ENCODE peak calls at places on chromosome 17, in four cellular contexts. J is kidney, W is epithelial cell of esophagus, A is GM12865. U is an unnamed sample.

GRCh38 chr17:64993867-64994266 is 62.7 kb downstream of the GNA13 start:
- DNase-seq in J (no peak), W (no peak), A (no peak), U (no peak)

GRCh38 chr17:72466199-72466598 is 345.4 kb downstream of the SOX9 start:
- DNase-seq in J (peak), W (peak), A (peak), U (peak)

GRCh38 chr17:74393323-74393942 is 26.1 kb downstream of the GPR142 start:
- DNase-seq in J (no peak), W (no peak), A (no peak), U (no peak)

GRCh38 chr17:60102632-60103047 is 23.9 kb upstream of the HEATR6 start:
- DNase-seq in J (no peak), W (peak), A (peak), U (peak)

GRCh38 chr17:77140166-77140877 is 447 bp upstream of the SEC14L1 start:
- DNase-seq in J (peak), W (peak), A (peak), U (peak)

GRCh38 chr17:46943511-46944393 is 20.8 kb downstream of the GOSR2 start:
- DNase-seq in J (peak), W (no peak), A (no peak), U (peak)

GRCh38 chr17:38749222-38750043 is 1.3 kb upstream of the PCGF2 start:
- DNase-seq in J (peak), W (peak), A (peak), U (peak)

GRCh38 chr17:33753452-33753851 is 460.4 kb upstream of the ASIC2 start:
- DNase-seq in J (no peak), W (no peak), A (peak), U (no peak)

GRCh38 chr17:9959377-9959981 is 54.4 kb upstream of the RCVRN start:
- DNase-seq in J (no peak), W (peak), A (peak), U (peak)

GRCh38 chr17:28404812-28405570 is 1.0 kb downstream of the SLC46A1 start:
- DNase-seq in J (no peak), W (no peak), A (no peak), U (no peak)

GRCh38 chr17:34645636-34646035 is 66.3 kb downstream of the TMEM132E start:
- DNase-seq in J (no peak), W (no peak), A (no peak), U (no peak)

GRCh38 chr17:79073706-79074088 is 927 bp upstream of the ENGASE start:
- DNase-seq in J (no peak), W (no peak), A (no peak), U (no peak)

GRCh38 chr17:64006361-64007088 is 8.4 kb downstream of the PRR29 start:
- DNase-seq in J (peak), W (no peak), A (no peak), U (peak)

GRCh38 chr17:33511670-33512069 is 218.6 kb upstream of the ASIC2 start:
- DNase-seq in J (no peak), W (no peak), A (peak), U (no peak)

GRCh38 chr17:61926831-61927210 is 961 bp downstream of the INTS2 start:
- DNase-seq in J (no peak), W (no peak), A (no peak), U (peak)

GRCh38 chr17:8118769-8119574 is 658 bp upstream of the ALOXE3 start:
- DNase-seq in J (peak), W (peak), A (peak), U (peak)

GRCh38 chr17:15945493-15946209 is 721 bp downstream of the ADORA2B start:
- DNase-seq in J (peak), W (peak), A (no peak), U (peak)

GRCh38 chr17:8384801-8385335 is 1.9 kb upstream of the RPL26 start:
- DNase-seq in J (no peak), W (peak), A (no peak), U (peak)

GRCh38 chr17:7556627-7557026 is 1.9 kb upstream of the TNFSF13 start:
- DNase-seq in J (no peak), W (no peak), A (no peak), U (no peak)

GRCh38 chr17:44636562-44636961 is 19.7 kb upstream of the MEIOC start:
- DNase-seq in J (no peak), W (peak), A (no peak), U (peak)

GRCh38 chr17:39591958-39592954 is 15.5 kb downstream of the NEUROD2 start:
- DNase-seq in J (peak), W (peak), A (peak), U (peak)

GRCh38 chr17:61387511-61388305 is 11.9 kb upstream of the TBX2 start:
- DNase-seq in J (peak), W (no peak), A (no peak), U (no peak)

GRCh38 chr17:1920948-1921351 is 91.1 kb downstream of the RPA1 start:
- DNase-seq in J (no peak), W (no peak), A (no peak), U (no peak)

GRCh38 chr17:60390223-60390622 is 1.7 kb downstream of the USP32 start:
- DNase-seq in J (peak), W (peak), A (peak), U (peak)

GRCh38 chr17:38604479-38605229 is 1.1 kb downstream of the SRCIN1 start:
- DNase-seq in J (no peak), W (no peak), A (peak), U (no peak)

GRCh38 chr17:45160505-45161287 is 979 bp upstream of the HEXIM2 start:
- DNase-seq in J (peak), W (peak), A (peak), U (peak)

GRCh38 chr17:57603541-57603940 is 141.6 kb downstream of the CCDC182 start:
- DNase-seq in J (no peak), W (no peak), A (peak), U (no peak)

GRCh38 chr17:80889897-80890550 is 101.6 kb upstream of the CHMP6 start:
- DNase-seq in J (peak), W (no peak), A (no peak), U (no peak)

GRCh38 chr17:70655179-70655578 is 485.8 kb downstream of the KCNJ2 start:
- DNase-seq in J (no peak), W (no peak), A (no peak), U (no peak)

GRCh38 chr17:76581515-76581914 is 4.1 kb downstream of the ST6GALNAC2 start:
- DNase-seq in J (no peak), W (peak), A (no peak), U (no peak)

GRCh38 chr17:82324566-82325285 is 7.3 kb upstream of the CD7 start:
- DNase-seq in J (no peak), W (peak), A (no peak), U (no peak)

GRCh38 chr17:5898406-5898805 is 171.8 kb upstream of the WSCD1 start:
- DNase-seq in J (no peak), W (no peak), A (no peak), U (no peak)
- TF ChIP-seq CTCF in J (no peak), W (no peak), A (no peak), U (no peak)

GRCh38 chr17:17134952-17135340 is 71.2 kb downstream of the PLD6 start:
- DNase-seq in J (no peak), W (no peak), A (no peak), U (no peak)
- H3K4me3 ChIP-seq in J (no peak), W (no peak), A (no peak), U (no peak)

GRCh38 chr17:14067347-14067746 is 2.0 kb upstream of the COX10 start:
- DNase-seq in J (no peak), W (peak), A (no peak), U (no peak)

GRCh38 chr17:14057591-14057990 is 11.7 kb upstream of the COX10 start:
- DNase-seq in J (no peak), W (no peak), A (no peak), U (no peak)

GRCh38 chr17:14058051-14058450 is 11.3 kb upstream of the COX10 start:
- DNase-seq in J (no peak), W (no peak), A (no peak), U (peak)

GRCh38 chr17:14060706-14061105 is 8.6 kb upstream of the COX10 start:
- DNase-seq in J (no peak), W (no peak), A (no peak), U (no peak)

DNA sequence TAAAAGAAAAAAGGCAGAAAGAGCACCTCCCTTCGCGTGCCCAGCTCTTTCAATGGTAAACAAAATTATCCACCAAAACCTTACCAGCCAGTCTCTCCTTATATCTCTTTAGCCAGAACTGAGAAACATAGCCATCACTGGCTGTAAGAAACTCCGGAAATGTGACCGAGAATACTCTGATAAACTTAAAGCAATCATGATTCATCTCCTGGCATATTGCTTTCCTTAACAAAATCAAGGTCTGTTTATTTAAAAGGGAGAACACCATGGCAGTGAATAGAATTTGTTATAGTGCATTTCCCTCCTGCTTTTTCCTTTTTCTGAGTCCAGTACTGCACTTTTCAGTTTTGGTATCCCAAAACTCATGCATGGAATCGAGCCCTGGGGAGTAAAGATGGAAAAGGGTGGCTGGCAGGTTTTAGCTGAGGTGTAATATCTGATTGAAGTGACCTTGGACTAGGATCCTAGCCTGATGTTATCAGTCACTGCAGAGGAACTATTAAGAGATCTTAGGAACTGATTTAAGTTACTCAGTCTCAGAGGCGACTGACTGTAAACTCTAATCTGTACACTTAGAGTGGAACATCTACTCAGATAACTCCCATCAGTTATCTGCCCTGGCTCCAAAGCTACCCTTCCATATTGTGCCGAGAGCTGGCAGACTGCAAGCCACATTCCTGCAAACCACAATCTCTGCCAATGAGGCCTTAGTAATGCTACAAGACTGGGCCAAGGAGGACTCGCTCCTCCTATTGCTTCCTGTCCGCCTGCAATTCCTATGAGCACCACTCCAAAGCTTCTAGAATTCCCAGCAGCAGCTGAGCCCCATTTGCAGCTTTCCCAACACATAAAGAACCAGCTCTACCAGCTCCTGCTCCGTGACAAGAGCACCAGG is 7.4 kb upstream of the COX10 start:
- DNase-seq in J (no peak), W (peak), A (no peak), U (peak)
- TF ChIP-seq CTCF in J (no peak), W (peak), A (no peak), U (peak)

DNA sequence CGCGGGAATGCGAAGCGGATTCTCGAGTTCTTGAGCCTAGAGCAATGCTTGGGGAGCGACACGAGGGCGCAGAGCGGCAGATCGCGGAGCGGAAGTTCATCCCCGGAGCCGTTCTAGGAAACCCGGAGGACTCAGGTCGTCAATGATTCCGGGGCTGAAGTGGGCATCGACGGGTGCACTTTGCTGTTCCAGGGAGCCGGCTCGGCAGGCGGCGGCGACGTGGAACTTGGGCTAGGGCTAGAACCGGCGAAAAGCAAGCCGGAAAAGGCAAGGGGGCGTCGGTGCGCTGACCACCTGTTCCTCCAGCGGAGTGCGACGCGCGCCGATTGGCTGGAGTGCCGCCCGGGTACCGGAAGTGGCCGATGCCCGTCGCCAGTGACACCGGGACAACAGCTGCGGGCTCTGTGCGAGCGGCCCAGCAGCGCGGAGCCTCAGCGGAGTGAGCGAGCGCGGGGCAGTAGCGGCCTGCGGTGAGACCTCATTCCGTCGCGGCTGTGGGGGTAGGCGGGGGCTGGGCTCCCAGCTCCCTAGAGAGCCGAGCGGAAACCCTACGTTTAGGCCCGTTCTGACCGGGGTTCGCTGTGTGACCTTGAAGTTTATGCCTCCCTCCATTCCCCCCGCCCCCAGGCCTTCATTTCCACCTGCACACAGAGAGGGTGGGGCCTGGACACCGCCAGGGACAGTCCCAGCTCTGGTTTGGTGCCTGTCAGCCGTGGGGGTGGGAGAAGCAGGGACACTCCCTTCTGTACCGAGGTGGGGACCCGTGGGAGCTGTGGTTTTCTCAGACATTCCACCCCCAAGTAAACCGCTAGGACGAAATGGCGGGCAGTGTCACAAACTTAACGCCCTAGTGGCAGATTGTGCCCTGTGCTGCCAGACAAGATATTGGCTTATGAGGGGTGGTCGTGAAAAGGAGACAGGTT is at the start of gene ZFP3:
- DNase-seq in J (peak), W (peak), A (peak), U (peak)
- H3K4me3 ChIP-seq in J (peak), W (peak), A (peak), U (peak)

GRCh38 chr17:4008496-4009163 is 44.4 kb upstream of the ATP2A3 start:
- DNase-seq in J (peak), W (no peak), A (no peak), U (no peak)

GRCh38 chr17:4007346-4008081 is 43.3 kb upstream of the ATP2A3 start:
- DNase-seq in J (peak), W (no peak), A (no peak), U (no peak)

GRCh38 chr17:4006745-4007211 is 42.5 kb upstream of the ATP2A3 start:
- DNase-seq in J (peak), W (no peak), A (no peak), U (no peak)

GRCh38 chr17:4009164-4009785 is 45.0 kb upstream of the ATP2A3 start:
- DNase-seq in J (no peak), W (no peak), A (no peak), U (no peak)

DNA sequence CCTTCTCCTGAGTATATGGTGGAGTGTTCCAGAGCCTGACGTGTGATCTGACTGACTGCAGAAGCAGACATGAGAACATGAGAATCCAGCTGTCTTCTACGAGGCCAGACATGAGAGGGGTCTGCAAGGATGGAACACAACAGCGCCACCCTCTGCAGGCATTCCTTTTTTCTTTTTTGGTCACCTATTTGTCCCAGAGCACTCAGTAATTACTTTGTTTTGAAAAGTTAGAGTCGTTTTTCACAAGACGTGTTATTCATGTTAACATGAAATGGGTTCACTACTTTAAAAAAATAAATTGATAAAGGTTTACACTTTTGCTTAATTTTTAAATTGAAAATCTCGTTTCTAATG is 43.8 kb upstream of the ATP2A3 start:
- DNase-seq in J (no peak), W (no peak), A (no peak), U (no peak)
- TF ChIP-seq CTCF in J (no peak), W (no peak), A (no peak), U (no peak)

U was measured in fibroblast of villous mesenchyme.